ENCODE peak calls at places on chromosomes 12 and 14, in ten cellular contexts. J, X, F, L, V, U, W, C, N and D are unnamed samples.

GRCh38 chr12:2640709-2641108 is 154.1 kb upstream of the FKBP4 start:
- DNase-seq in J (no peak), X (peak; percentile 41), F (peak; percentile 19), L (peak; percentile 40), V (peak; percentile 81), U (peak; percentile 78), W (peak; percentile 73), C (peak; percentile 70), N (peak; percentile 68), D (peak; percentile 95)

GRCh38 chr14:106174206-106174605 is 647.8 kb downstream of the TMEM121 start:
- DNase-seq in J (peak; percentile 46), X (no peak), F (no peak), L (no peak), V (no peak), U (no peak), W (no peak), C (no peak), N (no peak), D (no peak)

GRCh38 chr14:69648480-69649414 is 37.4 kb downstream of the SUSD6 start:
- DNase-seq in J (no peak), X (no peak), F (no peak), L (no peak), V (no peak), U (peak; percentile 48), W (no peak), C (no peak), N (no peak), D (peak; percentile 29)

GRCh38 chr14:54529811-54530210 is 20.1 kb downstream of the CGRRF1 start:
- DNase-seq in J (no peak), X (no peak), F (peak; percentile 63), L (no peak), V (no peak), U (no peak), W (no peak), C (no peak), N (no peak), D (no peak)

GRCh38 chr12:27013606-27014084 is 539 bp downstream of the TM7SF3 start:
- DNase-seq in J (no peak), X (no peak), F (peak; percentile 66), L (no peak), V (no peak), U (peak; percentile 41), W (no peak), C (no peak), N (no peak), D (peak; percentile 45)

GRCh38 chr12:124036117-124037109 is 63.4 kb downstream of the ZNF664 start:
- DNase-seq in J (peak; percentile 25), X (peak; percentile 33), F (peak; percentile 59), L (no peak), V (peak; percentile 15), U (peak; percentile 70), W (no peak), C (peak; percentile 48), N (no peak), D (peak; percentile 57)

GRCh38 chr12:70994217-70994788 is 73.8 kb upstream of the PTPRR start:
- DNase-seq in J (no peak), X (no peak), F (no peak), L (no peak), V (no peak), U (no peak), W (no peak), C (no peak), N (no peak), D (no peak)

GRCh38 chr12:96258451-96258933 is 64.3 kb downstream of the ELK3 start:
- DNase-seq in J (no peak), X (peak; percentile 70), F (peak; percentile 93), L (peak; percentile 61), V (no peak), U (no peak), W (no peak), C (peak; percentile 71), N (peak; percentile 83), D (no peak)

GRCh38 chr12:132021031-132021871 is 71.5 kb downstream of the EP400 start:
- DNase-seq in J (no peak), X (no peak), F (no peak), L (no peak), V (no peak), U (no peak), W (no peak), C (no peak), N (no peak), D (no peak)

GRCh38 chr14:29671034-29671433 is 256.6 kb downstream of the PRKD1 start:
- DNase-seq in J (no peak), X (no peak), F (no peak), L (no peak), V (no peak), U (no peak), W (no peak), C (no peak), N (no peak), D (no peak)

GRCh38 chr12:46101121-46101869 is 110.9 kb upstream of the SCAF11 start:
- DNase-seq in J (no peak), X (no peak), F (peak; percentile 43), L (no peak), V (no peak), U (peak; percentile 39), W (no peak), C (no peak), N (no peak), D (no peak)

DNA sequence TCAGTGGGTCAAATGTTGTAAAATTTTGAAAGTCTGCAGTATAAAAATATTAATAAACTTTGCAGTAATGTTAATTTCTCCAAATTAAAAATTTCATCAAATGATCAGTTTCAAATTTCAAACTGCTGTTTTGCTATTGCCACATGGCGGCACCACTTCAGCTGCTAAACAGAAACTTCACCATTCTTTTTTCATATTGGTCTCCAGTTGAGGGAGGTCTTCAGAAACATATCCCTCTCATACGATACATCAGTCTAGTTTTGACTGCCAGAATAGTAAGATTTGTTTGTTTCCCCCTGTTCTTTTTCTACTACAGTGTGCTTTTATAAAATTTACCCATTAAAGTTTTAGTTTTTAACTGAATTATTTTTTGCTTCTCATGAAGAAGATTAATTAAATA is 4.2 kb upstream of the TRHDE start:
- DNase-seq in J (no peak), X (no peak), F (peak; percentile 69), L (no peak), V (no peak), U (no peak), W (no peak), C (no peak), N (no peak), D (no peak)
- H3K4me1 ChIP-seq in J (no peaks in the 10 kb centered on the region), X (peaks cover 9% of the 10 kb centered on the region), F (peaks cover 49% of the 10 kb centered on the region), L (peaks cover 16% of the 10 kb centered on the region), V (peaks cover 7% of the 10 kb centered on the region), U (no peaks in the 10 kb centered on the region), W (peaks cover 14% of the 10 kb centered on the region), C (no peaks in the 10 kb centered on the region), N (no peaks in the 10 kb centered on the region), D (no peaks in the 10 kb centered on the region)

DNA sequence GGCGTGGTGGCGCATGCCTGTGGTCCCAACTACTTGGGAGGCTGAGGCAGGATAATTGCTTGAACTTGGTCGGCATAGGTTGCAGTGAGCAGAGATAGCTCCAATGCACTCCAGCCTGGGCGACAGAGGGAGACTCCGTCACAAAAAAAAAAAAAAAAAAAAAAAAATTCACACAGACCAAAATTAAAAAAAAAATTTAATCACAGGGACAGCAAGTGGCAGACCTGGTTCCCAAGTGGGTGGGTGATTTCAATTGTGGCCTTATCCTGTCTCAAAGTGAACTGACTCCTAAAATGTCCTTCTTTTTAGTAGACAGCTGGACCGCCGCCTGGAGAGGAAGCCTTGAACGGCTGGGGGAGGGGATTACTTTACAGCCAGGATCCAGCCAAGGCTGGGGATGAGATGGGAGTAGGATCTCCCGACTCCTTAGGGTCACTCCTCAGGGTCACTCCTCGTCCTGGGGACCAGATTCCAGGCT is 1.6 kb upstream of the KCNH3 start:
- DNase-seq in J (no peak), X (no peak), F (no peak), L (no peak), V (no peak), U (peak; percentile 24), W (no peak), C (no peak), N (no peak), D (no peak)
- H3K27me3 ChIP-seq in J (no peaks in the 10 kb centered on the region), X (no peaks in the 10 kb centered on the region), F (no peaks in the 10 kb centered on the region), L (peaks cover 56% of the 10 kb centered on the region), V (no peaks in the 10 kb centered on the region), U (peaks cover 51% of the 10 kb centered on the region), W (peaks cover 65% of the 10 kb centered on the region), C (no peaks in the 10 kb centered on the region), N (peaks cover 26% of the 10 kb centered on the region), D (peaks cover 80% of the 10 kb centered on the region)

DNA sequence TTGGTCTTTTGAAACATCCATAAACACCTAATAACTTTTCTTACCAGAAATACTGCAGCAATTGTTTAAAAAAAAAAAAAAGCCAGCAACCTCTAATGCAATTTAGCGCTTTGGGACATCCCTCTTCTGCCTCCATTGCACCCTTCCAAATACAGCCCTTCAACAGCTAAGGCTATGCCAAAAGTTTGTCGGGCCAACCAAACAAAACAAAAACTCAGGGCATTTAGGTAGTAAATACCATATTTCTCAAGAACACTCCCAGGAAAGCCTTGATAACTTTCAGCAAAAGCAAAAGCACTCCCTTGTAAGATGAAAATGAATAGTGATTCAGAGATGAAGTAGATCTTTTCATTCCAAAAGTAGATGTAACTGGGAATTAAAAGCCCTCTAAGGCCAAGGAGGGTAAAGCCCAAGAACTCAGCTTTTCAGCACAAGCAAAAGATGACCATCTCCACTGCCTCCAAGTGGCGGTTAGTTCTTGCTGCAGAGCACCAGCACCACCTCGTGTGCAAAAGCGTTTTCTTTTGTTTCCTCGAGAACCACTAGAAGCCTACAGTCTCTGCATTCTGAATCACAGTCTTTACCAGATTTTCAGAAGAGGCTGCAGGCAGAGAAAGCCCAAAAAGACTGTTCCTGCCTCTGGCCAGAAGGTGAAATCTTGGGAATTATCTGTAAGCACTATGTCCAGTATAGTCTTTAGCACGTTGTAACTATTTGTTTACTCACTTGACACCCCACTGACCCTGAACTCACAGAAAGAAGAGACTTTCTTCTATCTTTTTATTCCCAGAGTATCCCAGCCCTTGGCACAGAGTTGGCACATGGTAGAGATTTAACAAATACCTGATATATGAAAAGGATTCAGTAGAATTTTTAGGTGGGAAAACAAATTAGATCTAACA is 53.1 kb downstream of the SIX6 start:
- DNase-seq in J (no peak), X (peak; percentile 16), F (peak; percentile 79), L (no peak), V (peak; percentile 81), U (peak; percentile 80), W (no peak), C (peak; percentile 19), N (peak; percentile 13), D (peak; percentile 81)
- TF ChIP-seq CTCF in J (no peak), X (peak; percentile 25), F (peak; percentile 79), L (peak; percentile 69), V (peak; percentile 89), U (peak; percentile 69), W (peak; percentile 44), C (peak; percentile 45), N (peak; percentile 61), D (peak; percentile 74)

DNA sequence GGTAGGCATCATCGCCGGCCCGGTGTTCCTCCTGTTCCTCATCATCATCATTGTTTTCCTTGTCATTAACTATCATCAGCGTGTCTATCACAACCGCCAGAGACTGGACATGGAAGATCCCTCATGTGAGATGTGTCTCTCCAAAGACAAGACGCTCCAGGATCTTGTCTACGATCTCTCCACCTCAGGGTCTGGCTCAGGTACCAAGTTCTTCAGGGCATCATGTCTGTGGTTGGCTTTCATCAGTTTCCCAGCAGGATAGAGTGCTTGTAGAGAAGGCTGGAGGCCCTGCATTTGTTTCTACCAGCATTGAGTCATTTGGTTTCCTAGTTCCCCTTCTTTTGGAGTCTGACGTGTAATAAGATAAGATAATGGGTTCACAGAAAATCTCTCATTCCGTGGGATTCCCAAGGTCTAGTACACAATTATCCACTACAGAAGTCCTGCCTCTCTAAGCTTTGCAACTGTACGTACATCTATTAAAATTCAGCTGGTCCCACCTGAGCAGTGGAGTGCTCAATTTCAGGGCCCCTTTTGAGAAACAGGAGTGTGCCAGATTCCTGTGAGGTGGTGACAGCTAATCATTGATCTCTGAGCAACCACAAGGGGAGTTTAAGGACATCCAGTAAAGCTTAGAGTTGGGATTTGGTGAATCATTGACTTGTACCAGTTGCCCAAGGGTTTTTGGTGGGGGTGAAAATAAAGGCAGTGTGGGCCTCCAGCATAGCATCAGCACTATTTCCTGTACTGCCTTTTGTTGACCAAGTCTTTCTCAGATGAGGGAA is 25.1 kb downstream of the ACVR1B start:
- DNase-seq in J (no peak), X (no peak), F (no peak), L (no peak), V (no peak), U (peak; percentile 69), W (no peak), C (no peak), N (no peak), D (peak; percentile 97)
- H3K4me1 ChIP-seq in J (peaks cover 44% of the 10 kb centered on the region), X (peaks cover 29% of the 10 kb centered on the region), F (peaks cover 49% of the 10 kb centered on the region), L (peaks cover 45% of the 10 kb centered on the region), V (peaks cover 8% of the 10 kb centered on the region), U (peaks cover 56% of the 10 kb centered on the region), W (peaks cover 84% of the 10 kb centered on the region), C (peaks cover 9% of the 10 kb centered on the region), N (peaks cover 7% of the 10 kb centered on the region), D (peaks cover 46% of the 10 kb centered on the region)